ENCODE peak calls at places on chromosomes 2 and 18, in seven cellular contexts. K is ureter; B is neural crest cell; J is H9; Y is caudate nucleus; L is effector CD4-positive, alpha-beta T cell; R is NB4. D is an unnamed sample.

GRCh38 chr2:227862227-227862740 is 9.1 kb upstream of the DAW1 start:
- DNase-seq in K (no peak), B (peak), J (no peak), Y (no peak), L (no peak), R (peak), D (peak)

GRCh38 chr18:32298289-32298688 is 108.5 kb downstream of the MEP1B start:
- DNase-seq in K (no peak), B (no peak), J (no peak), Y (no peak), L (no peak), R (no peak), D (no peak)

GRCh38 chr2:10326151-10326616 is 23.5 kb downstream of the HPCAL1 start:
- DNase-seq in K (no peak), B (no peak), J (no peak), Y (no peak), L (no peak), R (no peak), D (no peak)

GRCh38 chr2:83112863-83113262 is 1346.2 kb downstream of the SUCLG1 start:
- DNase-seq in K (no peak), B (no peak), J (no peak), Y (no peak), L (no peak), R (no peak), D (no peak)

GRCh38 chr2:125572660-125573059 is 1083.3 kb upstream of the GYPC start:
- DNase-seq in K (no peak), B (no peak), J (no peak), Y (no peak), L (no peak), R (no peak), D (no peak)

GRCh38 chr18:5890261-5890605 is 5.1 kb downstream of the TMEM200C start:
- DNase-seq in K (no peak), B (no peak), J (peak), Y (no peak), L (no peak), R (no peak), D (no peak)

GRCh38 chr2:113901943-113902342 is 12.1 kb downstream of the ACTR3 start:
- DNase-seq in K (no peak), B (no peak), J (no peak), Y (no peak), L (no peak), R (peak), D (peak)

GRCh38 chr2:117057021-117057420 is 757.5 kb upstream of the DDX18 start:
- DNase-seq in K (no peak), B (no peak), J (no peak), Y (no peak), L (no peak), R (peak), D (no peak)

GRCh38 chr2:146820672-146821071 is 1024.2 kb upstream of the ACVR2A start:
- DNase-seq in K (no peak), B (no peak), J (no peak), Y (peak), L (no peak), R (no peak), D (no peak)

GRCh38 chr2:162126145-162126926 is 25.7 kb downstream of the GCG start:
- DNase-seq in K (no peak), B (no peak), J (no peak), Y (no peak), L (no peak), R (peak), D (peak)

GRCh38 chr18:37042381-37042780 is 213.5 kb downstream of the KIAA1328 start:
- DNase-seq in K (no peak), B (no peak), J (no peak), Y (no peak), L (no peak), R (no peak), D (no peak)

GRCh38 chr18:42882146-42882545 is 233.3 kb downstream of the RIT2 start:
- DNase-seq in K (no peak), B (no peak), J (no peak), Y (no peak), L (no peak), R (no peak), D (no peak)

GRCh38 chr2:189548686-189549439 is 31.7 kb downstream of the SLC40A1 start:
- DNase-seq in K (no peak), B (no peak), J (no peak), Y (no peak), L (no peak), R (no peak), D (no peak)

GRCh38 chr2:105375001-105375561 is 23.8 kb downstream of the FHL2 start:
- DNase-seq in K (no peak), B (no peak), J (no peak), Y (no peak), L (no peak), R (no peak), D (no peak)

GRCh38 chr2:29024882-29025430 is 43.9 kb downstream of the TOGARAM2 start:
- DNase-seq in K (no peak), B (no peak), J (no peak), Y (no peak), L (no peak), R (peak), D (no peak)

GRCh38 chr18:41569867-41570266 is 385.2 kb upstream of the PIK3C3 start:
- DNase-seq in K (no peak), B (no peak), J (no peak), Y (no peak), L (no peak), R (no peak), D (no peak)

GRCh38 chr2:16613475-16613874 is 52.2 kb downstream of the CYRIA start:
- DNase-seq in K (no peak), B (no peak), J (no peak), Y (no peak), L (no peak), R (peak), D (peak)

GRCh38 chr2:71336384-71336783 is 4.8 kb downstream of the ZNF638 start:
- DNase-seq in K (no peak), B (no peak), J (no peak), Y (no peak), L (no peak), R (no peak), D (no peak)

GRCh38 chr2:170255971-170256370 is 78.0 kb downstream of the MYO3B start:
- DNase-seq in K (no peak), B (no peak), J (no peak), Y (no peak), L (no peak), R (no peak), D (no peak)

GRCh38 chr2:20012032-20012281 is 511 bp downstream of the MATN3 start:
- DNase-seq in K (no peak), B (no peak), J (peak), Y (no peak), L (no peak), R (no peak), D (no peak)

GRCh38 chr2:43170733-43171101 is 55.7 kb downstream of the ZFP36L2 start:
- DNase-seq in K (no peak), B (no peak), J (peak), Y (no peak), L (no peak), R (no peak), D (no peak)

D was measured in AML-193.